ENCODE peak calls at places on chromosome 20, in nine cellular contexts. K, C, M, U, F, Z, I, V and E are unnamed samples.
A peak's percentile ranks its signal among the peaks of the same experiment; 100 is the strongest.

GRCh38 chr20:23005761-23006160 is 29.4 kb upstream of the SSTR4 start:
- DNase-seq in Z (no peak), F (no peak), U (no peak), I (no peak), M (no peak), V (no peak), K (no peak), C (no peak), E (no peak)

GRCh38 chr20:62926229-62927127 is at the start of gene DIDO1:
- DNase-seq in V (peak; percentile 96), K (peak; percentile 88), F (peak; percentile 77), M (peak; percentile 91), U (peak; percentile 94), Z (peak; percentile 93), I (peak; percentile 56), C (peak; percentile 81), E (peak; percentile 69)

GRCh38 chr20:8670207-8670899 is 398.5 kb upstream of the PLCB4 start:
- DNase-seq in F (no peak), K (no peak), U (no peak), M (no peak), V (no peak), C (no peak), I (no peak), Z (no peak), E (no peak)

GRCh38 chr20:16147916-16148315 is 425.3 kb downstream of the KIF16B start:
- DNase-seq in K (no peak), C (no peak), Z (no peak), I (no peak), U (no peak), F (no peak), V (no peak), M (no peak), E (no peak)

GRCh38 chr20:33964431-33964830 is 29.3 kb upstream of the RALY start:
- DNase-seq in Z (no peak), V (no peak), K (no peak), F (no peak), U (no peak), I (no peak), M (no peak), C (no peak), E (no peak)

GRCh38 chr20:63290677-63291472 is 2.1 kb upstream of the COL20A1 start:
- DNase-seq in I (no peak), U (peak; percentile 26), K (peak; percentile 63), Z (peak; percentile 51), F (peak; percentile 11), V (peak; percentile 72), C (peak; percentile 12), M (peak; percentile 47), E (peak; percentile 13)

GRCh38 chr20:1130058-1130694 is 11.8 kb downstream of the PSMF1 start:
- DNase-seq in F (no peak), I (no peak), C (no peak), M (no peak), V (no peak), U (no peak), K (no peak), Z (no peak), E (no peak)

GRCh38 chr20:8155229-8155628 is 23.2 kb downstream of the PLCB1 start:
- DNase-seq in M (no peak), V (no peak), F (peak; percentile 71), K (no peak), I (no peak), U (no peak), C (no peak), Z (no peak), E (no peak)

GRCh38 chr20:54132612-54133433 is 41.0 kb downstream of the CYP24A1 start:
- DNase-seq in U (no peak), C (peak; percentile 99), Z (no peak), F (peak; percentile 98), M (peak; percentile 62), K (peak; percentile 82), I (no peak), V (peak; percentile 52), E (peak; percentile 92)

GRCh38 chr20:32114305-32114960 is 4.9 kb downstream of the TM9SF4 start:
- DNase-seq in C (no peak), I (no peak), M (no peak), U (no peak), K (no peak), Z (no peak), F (no peak), V (no peak), E (no peak)

GRCh38 chr20:2745060-2745910 is 52.7 kb downstream of the EBF4 start:
- DNase-seq in I (no peak), U (peak; percentile 86), M (no peak), V (no peak), Z (no peak), C (no peak), F (no peak), K (peak; percentile 53), E (no peak)

GRCh38 chr20:35901678-35902544 is 52.4 kb downstream of the SCAND1 start:
- DNase-seq in V (no peak), M (peak; percentile 35), Z (no peak), U (no peak), F (peak; percentile 97), I (no peak), K (no peak), C (peak; percentile 90), E (peak; percentile 23)

GRCh38 chr20:45967551-45968080 is 4.4 kb downstream of the ZNF335 start:
- DNase-seq in Z (no peak), K (no peak), F (no peak), M (no peak), I (no peak), U (no peak), C (no peak), V (no peak), E (no peak)

GRCh38 chr20:11919571-11919970 is 1.9 kb downstream of the BTBD3 start:
- DNase-seq in U (peak; percentile 19), F (no peak), I (no peak), Z (no peak), C (no peak), M (no peak), K (no peak), V (no peak), E (no peak)

GRCh38 chr20:2838170-2838797 is 2.2 kb downstream of the PCED1A start:
- DNase-seq in I (peak; percentile 34), U (no peak), F (no peak), Z (no peak), M (no peak), K (no peak), V (no peak), C (no peak), E (no peak)

GRCh38 chr20:5316188-5317158 is at the start of gene PROKR2:
- DNase-seq in V (peak; percentile 88), I (no peak), K (peak; percentile 78), F (no peak), C (no peak), Z (no peak), U (no peak), M (no peak), E (no peak)

GRCh38 chr20:17843246-17844132 is 125.1 kb downstream of the SNX5 start:
- DNase-seq in K (no peak), V (no peak), Z (peak; percentile 44), C (peak; percentile 98), F (peak; percentile 97), U (no peak), M (peak; percentile 78), I (no peak), E (peak; percentile 88)

GRCh38 chr20:62609170-62609786 is 33.0 kb upstream of the SLCO4A1 start:
- DNase-seq in Z (no peak), M (no peak), I (no peak), U (no peak), F (no peak), C (no peak), V (no peak), K (no peak), E (no peak)

GRCh38 chr20:4674672-4675071 is 47.0 kb upstream of the PRND start:
- DNase-seq in C (no peak), U (no peak), Z (no peak), K (no peak), M (no peak), F (no peak), V (no peak), I (no peak), E (no peak)

GRCh38 chr20:13322198-13322597 is 101.1 kb downstream of the ISM1 start:
- DNase-seq in I (no peak), K (no peak), C (no peak), U (no peak), F (no peak), Z (no peak), V (no peak), M (no peak), E (no peak)

GRCh38 chr20:57697540-57697939 is 12.3 kb downstream of the PMEPA1 start:
- DNase-seq in F (no peak), Z (no peak), I (no peak), V (no peak), M (no peak), K (no peak), U (no peak), C (no peak), E (no peak)
- H3K4me2 ChIP-seq in F (peak overlapping the region; percentile 83), Z (no peak overlapping the region), I (no peak overlapping the region), V (no peak overlapping the region), M (peak overlapping the region; percentile 71), K (no peak overlapping the region), U (no peak overlapping the region), C (no peak overlapping the region), E (peak overlapping the region; percentile 60)

GRCh38 chr20:48541581-48542071 is 286.2 kb downstream of the PREX1 start:
- DNase-seq in C (no peak), I (peak; percentile 63), K (no peak), U (peak; percentile 83), F (no peak), M (no peak), V (no peak), Z (no peak), E (no peak)
- H3K4me2 ChIP-seq in C (no peak overlapping the region), I (peak overlapping the region; percentile 72), K (no peak overlapping the region), U (peak overlapping the region; percentile 63), F (no peak overlapping the region), M (no peak overlapping the region), V (no peak overlapping the region), Z (no peak overlapping the region), E (no peak overlapping the region)

DNA sequence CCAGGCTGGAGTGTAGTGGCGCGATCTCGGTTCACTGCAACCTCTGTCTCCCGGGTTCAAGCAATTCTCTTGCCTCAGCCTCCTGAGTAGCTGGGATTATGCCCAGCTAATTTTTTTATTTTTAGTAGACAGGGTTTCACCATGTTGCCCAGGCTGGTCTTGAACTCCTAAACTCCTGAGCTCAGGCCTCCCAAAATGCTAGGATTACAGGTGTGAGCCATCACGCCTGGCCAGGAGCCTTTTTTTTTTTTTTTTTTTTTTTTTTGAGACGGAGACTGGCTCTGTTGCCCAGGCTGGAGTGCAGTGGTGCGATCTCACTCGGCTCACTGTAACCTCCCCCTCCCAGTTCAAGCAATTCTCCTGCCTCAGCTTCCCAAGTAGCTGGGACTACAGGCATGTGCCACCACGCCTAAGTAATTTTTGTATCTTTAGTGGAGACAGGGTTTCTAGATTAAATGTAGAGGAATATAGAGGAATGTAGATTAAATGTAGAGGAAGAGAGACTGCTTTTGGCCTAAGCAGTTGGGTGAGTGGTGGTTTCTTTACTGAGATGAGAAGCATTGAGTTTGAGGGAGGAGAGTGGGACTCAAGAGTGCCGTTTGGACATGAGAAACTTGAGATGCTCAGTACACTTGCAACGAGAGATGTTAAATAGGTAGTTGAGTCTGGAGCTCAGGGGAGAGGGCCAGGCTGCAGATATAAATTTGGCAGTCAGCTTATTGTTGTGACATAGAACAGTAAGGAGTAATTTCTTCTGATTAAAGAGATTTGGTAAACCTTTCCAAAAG is 16.7 kb downstream of the VAPB start:
- DNase-seq in F (no peak), K (no peak), C (no peak), I (no peak), M (no peak), Z (no peak), U (no peak), V (no peak), E (no peak)
- H3K4me2 ChIP-seq in F (no peak overlapping the region), K (no peak overlapping the region), C (no peak overlapping the region), I (no peak overlapping the region), M (no peak overlapping the region), Z (peak overlapping the region; percentile 14), U (no peak overlapping the region), V (no peak overlapping the region), E (no peak overlapping the region)

GRCh38 chr20:24656391-24656790 is 187.0 kb downstream of the SYNDIG1 start:
- DNase-seq in K (no peak), U (no peak), F (no peak), Z (no peak), V (no peak), I (no peak), C (no peak), M (no peak), E (no peak)
- H3K4me2 ChIP-seq in K (no peak overlapping the region), U (no peak overlapping the region), F (no peak overlapping the region), Z (no peak overlapping the region), V (no peak overlapping the region), I (no peak overlapping the region), C (no peak overlapping the region), M (no peak overlapping the region), E (no peak overlapping the region)